ENCODE peak calls at places on chromosomes 12 and 14, in eight cellular contexts. One of them, this sample, is unnamed.

GRCh38 chr14:57378661-57379060 is 11.7 kb upstream of the NAA30 start:
- DNase-seq in NCI-H774: no peak
- DNase-seq in testis: no peak
- DNase-seq in LHCN-M2: no peak
- DNase-seq in KBM-7: no peak
- DNase-seq in GM12892: no peak
- DNase-seq in epithelial cell of esophagus: no peak
- DNase-seq in hepatocyte: no peak
- DNase-seq in this sample: no peak

GRCh38 chr12:68376901-68377300 is 44.7 kb upstream of the MDM1 start:
- DNase-seq in NCI-H774: no peak
- DNase-seq in testis: no peak
- DNase-seq in LHCN-M2: no peak
- DNase-seq in KBM-7: no peak
- DNase-seq in GM12892: no peak
- DNase-seq in epithelial cell of esophagus: no peak
- DNase-seq in hepatocyte: no peak
- DNase-seq in this sample: no peak

GRCh38 chr12:125089083-125089482 is 23.8 kb downstream of the AACS start:
- DNase-seq in NCI-H774: no peak
- DNase-seq in testis: no peak
- DNase-seq in LHCN-M2: no peak
- DNase-seq in KBM-7: no peak
- DNase-seq in GM12892: no peak
- DNase-seq in epithelial cell of esophagus: no peak
- DNase-seq in hepatocyte: no peak
- DNase-seq in this sample: no peak

GRCh38 chr14:44283836-44284235 is 223.2 kb downstream of the FSCB start:
- DNase-seq in NCI-H774: no peak
- DNase-seq in testis: no peak
- DNase-seq in LHCN-M2: no peak
- DNase-seq in KBM-7: no peak
- DNase-seq in GM12892: no peak
- DNase-seq in epithelial cell of esophagus: no peak
- DNase-seq in hepatocyte: no peak
- DNase-seq in this sample: no peak

GRCh38 chr14:65946494-65946893 is 534.0 kb downstream of the FUT8 start:
- DNase-seq in NCI-H774: no peak
- DNase-seq in testis: no peak
- DNase-seq in LHCN-M2: no peak
- DNase-seq in KBM-7: no peak
- DNase-seq in GM12892: no peak
- DNase-seq in epithelial cell of esophagus: no peak
- DNase-seq in hepatocyte: no peak
- DNase-seq in this sample: no peak

GRCh38 chr12:120903382-120903817 is 758 bp downstream of the SPPL3 start:
- DNase-seq in NCI-H774: peak; percentile 29
- DNase-seq in testis: peak; percentile 82
- DNase-seq in LHCN-M2: peak; percentile 50
- DNase-seq in KBM-7: peak; percentile 40
- DNase-seq in GM12892: peak; percentile 56
- DNase-seq in epithelial cell of esophagus: peak; percentile 54
- DNase-seq in hepatocyte: peak; percentile 74
- DNase-seq in this sample: peak; percentile 95

GRCh38 chr14:90811641-90812040 is 4.6 kb downstream of the TTC7B start:
- DNase-seq in NCI-H774: no peak
- DNase-seq in testis: no peak
- DNase-seq in LHCN-M2: no peak
- DNase-seq in KBM-7: no peak
- DNase-seq in GM12892: no peak
- DNase-seq in epithelial cell of esophagus: no peak
- DNase-seq in hepatocyte: no peak
- DNase-seq in this sample: no peak

GRCh38 chr12:112539221-112539620 is 120.5 kb downstream of the PTPN11 start:
- DNase-seq in NCI-H774: no peak
- DNase-seq in testis: no peak
- DNase-seq in LHCN-M2: peak; percentile 22
- DNase-seq in KBM-7: no peak
- DNase-seq in GM12892: no peak
- DNase-seq in epithelial cell of esophagus: no peak
- DNase-seq in hepatocyte: no peak
- DNase-seq in this sample: no peak

GRCh38 chr14:104311358-104311757 is 173.0 kb downstream of the KIF26A start:
- DNase-seq in NCI-H774: no peak
- DNase-seq in testis: no peak
- DNase-seq in LHCN-M2: no peak
- DNase-seq in KBM-7: no peak
- DNase-seq in GM12892: no peak
- DNase-seq in epithelial cell of esophagus: no peak
- DNase-seq in hepatocyte: no peak
- DNase-seq in this sample: no peak

GRCh38 chr14:99889268-99889667 is 96.1 kb downstream of the EML1 start:
- DNase-seq in NCI-H774: no peak
- DNase-seq in testis: no peak
- DNase-seq in LHCN-M2: no peak
- DNase-seq in KBM-7: no peak
- DNase-seq in GM12892: no peak
- DNase-seq in epithelial cell of esophagus: no peak
- DNase-seq in hepatocyte: no peak
- DNase-seq in this sample: no peak

GRCh38 chr14:32808574-32809098 is 130.0 kb upstream of the NPAS3 start:
- DNase-seq in NCI-H774: peak; percentile 65
- DNase-seq in testis: no peak
- DNase-seq in LHCN-M2: peak; percentile 22
- DNase-seq in KBM-7: no peak
- DNase-seq in GM12892: no peak
- DNase-seq in epithelial cell of esophagus: no peak
- DNase-seq in hepatocyte: peak; percentile 13
- DNase-seq in this sample: no peak

GRCh38 chr12:90207799-90208198 is 499.2 kb upstream of the ATP2B1 start:
- DNase-seq in NCI-H774: no peak
- DNase-seq in testis: no peak
- DNase-seq in LHCN-M2: no peak
- DNase-seq in KBM-7: no peak
- DNase-seq in GM12892: no peak
- DNase-seq in epithelial cell of esophagus: peak; percentile 5
- DNase-seq in hepatocyte: no peak
- DNase-seq in this sample: no peak

GRCh38 chr12:89364058-89364457 is 11.8 kb upstream of the DUSP6 start:
- DNase-seq in NCI-H774: no peak
- DNase-seq in testis: no peak
- DNase-seq in LHCN-M2: no peak
- DNase-seq in KBM-7: no peak
- DNase-seq in GM12892: no peak
- DNase-seq in epithelial cell of esophagus: no peak
- DNase-seq in hepatocyte: no peak
- DNase-seq in this sample: no peak

GRCh38 chr12:107591095-107591375 is 94.6 kb upstream of the PWP1 start:
- DNase-seq in NCI-H774: no peak
- DNase-seq in testis: no peak
- DNase-seq in LHCN-M2: no peak
- DNase-seq in KBM-7: no peak
- DNase-seq in GM12892: no peak
- DNase-seq in epithelial cell of esophagus: no peak
- DNase-seq in hepatocyte: no peak
- DNase-seq in this sample: no peak

GRCh38 chr12:78725951-78726550 is 138.5 kb upstream of the SYT1 start:
- DNase-seq in NCI-H774: peak; percentile 79
- DNase-seq in testis: no peak
- DNase-seq in LHCN-M2: no peak
- DNase-seq in KBM-7: no peak
- DNase-seq in GM12892: no peak
- DNase-seq in epithelial cell of esophagus: peak; percentile 11
- DNase-seq in hepatocyte: peak; percentile 28
- DNase-seq in this sample: no peak

GRCh38 chr12:1948883-1949282 is 30.4 kb upstream of the CACNA2D4 start:
- DNase-seq in NCI-H774: no peak
- DNase-seq in testis: no peak
- DNase-seq in LHCN-M2: no peak
- DNase-seq in KBM-7: no peak
- DNase-seq in GM12892: no peak
- DNase-seq in epithelial cell of esophagus: no peak
- DNase-seq in hepatocyte: no peak
- DNase-seq in this sample: peak; percentile 71

GRCh38 chr12:72296389-72296788 is 24.2 kb downstream of the TRHDE start:
- DNase-seq in NCI-H774: no peak
- DNase-seq in testis: no peak
- DNase-seq in LHCN-M2: no peak
- DNase-seq in KBM-7: no peak
- DNase-seq in GM12892: no peak
- DNase-seq in epithelial cell of esophagus: peak; percentile 18
- DNase-seq in hepatocyte: peak; percentile 18
- DNase-seq in this sample: no peak

This sample was measured in small intestine.